ENCODE peak calls at places on chromosomes 4 and X, in nine cellular contexts. A is sigmoid colon, U is prostate gland, G is endodermal cell, O is ascending aorta, N is H9, W is transverse colon, J is breast epithelium, E is HepG2. V is an unnamed sample. For H3K27me3, the result is how much of the 10 kb centered on the place peaks cover.

GRCh38 chr4:27692098-27692679 is 831.5 kb downstream of the STIM2 start:
- DNase-seq in W (no peak), N (peak), O (no peak), U (no peak), A (no peak), J (no peak), E (peak), G (peak), V (peak)

GRCh38 chr4:77104405-77105292 is 28.9 kb upstream of the CCNI start:
- DNase-seq in N (no peak), A (peak), U (peak), J (peak), W (peak), G (no peak), O (peak), E (no peak), V (no peak)

GRCh38 chr4:154622598-154622997 is 10.1 kb upstream of the FGG start:
- DNase-seq in O (no peak), U (peak), J (no peak), G (no peak), A (no peak), E (peak), W (no peak), N (no peak), V (peak)

GRCh38 chrX:8484360-8484759 is 19.7 kb downstream of the VCX3B start:
- DNase-seq in J (no peak), E (no peak), W (no peak), G (no peak), A (no peak), O (no peak), U (no peak), N (no peak), V (no peak)

GRCh38 chrX:7146703-7147430 is 645 bp upstream of the STS start:
- DNase-seq in E (no peak), A (peak), J (no peak), G (no peak), O (no peak), N (peak), U (peak), W (peak), V (peak)

GRCh38 chrX:41906515-41907165 is 16.7 kb downstream of the CASK start:
- DNase-seq in J (no peak), U (no peak), N (no peak), W (no peak), G (no peak), E (no peak), O (no peak), A (no peak), V (no peak)

GRCh38 chrX:22338740-22339139 is 66.0 kb downstream of the CBLL2 start:
- DNase-seq in J (no peak), A (no peak), E (no peak), U (no peak), N (no peak), W (no peak), G (no peak), O (no peak), V (no peak)

GRCh38 chr4:83378426-83378825 is 43.8 kb upstream of the HPSE start:
- DNase-seq in J (no peak), E (no peak), G (no peak), N (no peak), W (no peak), U (no peak), A (no peak), O (no peak), V (peak)

GRCh38 chr4:5206391-5206790 is 155.1 kb downstream of the STK32B start:
- DNase-seq in G (no peak), W (no peak), O (no peak), J (no peak), U (no peak), E (no peak), N (no peak), A (no peak), V (no peak)

GRCh38 chrX:43474321-43474720 is 181.8 kb upstream of the MAOA start:
- DNase-seq in W (no peak), G (peak), J (no peak), A (no peak), E (no peak), U (no peak), O (no peak), N (peak), V (peak)

GRCh38 chrX:1147641-1148515 is 64.6 kb downstream of the CRLF2 start:
- DNase-seq in O (no peak), J (peak), W (no peak), A (peak), E (no peak), U (no peak), G (peak), N (peak), V (no peak)

GRCh38 chr4:73735231-73735630 is 5.1 kb upstream of the CXCL8 start:
- DNase-seq in U (no peak), O (no peak), E (no peak), G (no peak), N (no peak), J (no peak), W (no peak), A (no peak), V (no peak)

GRCh38 chr4:136484996-136485395 is 1047.3 kb downstream of the PCDH18 start:
- DNase-seq in N (no peak), W (no peak), E (no peak), G (no peak), A (no peak), J (no peak), O (no peak), U (no peak), V (no peak)

GRCh38 chr4:86816463-86817107 is 32.6 kb downstream of the SLC10A6 start:
- DNase-seq in G (no peak), U (no peak), N (no peak), A (peak), E (no peak), O (no peak), J (no peak), W (no peak), V (no peak)

GRCh38 chrX:102651242-102651967 is at the start of gene GPRASP1:
- DNase-seq in A (peak), J (peak), W (peak), G (peak), O (no peak), E (no peak), U (peak), N (peak), V (no peak)

GRCh38 chrX:20571611-20572010 is 304.9 kb upstream of the RPS6KA3 start:
- DNase-seq in J (no peak), G (no peak), U (no peak), W (no peak), N (no peak), A (no peak), O (no peak), E (no peak), V (no peak)

GRCh38 chr4:92064574-92064973 is 239.2 kb upstream of the GRID2 start:
- DNase-seq in O (no peak), G (no peak), N (no peak), U (no peak), W (no peak), A (no peak), E (no peak), J (no peak), V (no peak)

GRCh38 chr4:34516524-34516923 is 1727.8 kb downstream of the ARAP2 start:
- DNase-seq in J (no peak), W (no peak), E (no peak), A (no peak), G (no peak), O (no peak), N (no peak), U (no peak), V (no peak)

GRCh38 chr4:88018471-88018870 is 11.0 kb downstream of the PKD2 start:
- DNase-seq in U (no peak), O (no peak), J (no peak), N (no peak), A (peak), W (no peak), E (no peak), G (no peak), V (no peak)

GRCh38 chr4:182306792-182307507 is 63.7 kb downstream of the TENM3 start:
- DNase-seq in A (no peak), U (no peak), N (no peak), J (no peak), E (no peak), W (no peak), O (no peak), G (no peak), V (no peak)

GRCh38 chrX:54484666-54485065 is 11.4 kb downstream of the FGD1 start:
- DNase-seq in W (no peak), O (no peak), J (no peak), G (peak), U (no peak), A (no peak), E (no peak), N (peak), V (no peak)

GRCh38 chrX:129176710-129177109 is 346.6 kb downstream of the SMARCA1 start:
- DNase-seq in N (no peak), U (no peak), W (no peak), E (no peak), O (no peak), J (no peak), G (no peak), A (no peak), V (no peak)

GRCh38 chr4:39054497-39054896 is 7.5 kb upstream of the KLHL5 start:
- DNase-seq in U (no peak), E (no peak), G (no peak), N (no peak), O (no peak), A (no peak), W (no peak), J (no peak), V (no peak)

GRCh38 chrX:105552395-105552794 is 269.9 kb upstream of the NRK start:
- DNase-seq in J (no peak), A (no peak), E (no peak), U (no peak), N (no peak), G (no peak), O (no peak), W (no peak), V (no peak)

GRCh38 chrX:45472968-45473367 is 272.3 kb upstream of the DIPK2B start:
- DNase-seq in W (no peak), O (no peak), J (no peak), N (no peak), E (no peak), A (no peak), U (no peak), G (no peak), V (no peak)

GRCh38 chr4:39025552-39026085 is 6.6 kb downstream of the TMEM156 start:
- DNase-seq in O (no peak), A (no peak), G (no peak), J (no peak), U (no peak), W (no peak), N (no peak), E (peak), V (no peak)

GRCh38 chr4:57132746-57133142 is 22.6 kb upstream of the IGFBP7 start:
- DNase-seq in A (no peak), U (no peak), W (no peak), G (no peak), N (no peak), O (no peak), E (no peak), J (no peak), V (no peak)

GRCh38 chrX:24426340-24426913 is 38.7 kb upstream of the PDK3 start:
- DNase-seq in G (peak), W (no peak), A (no peak), E (peak), N (no peak), J (no peak), O (no peak), U (peak), V (no peak)

GRCh38 chr4:148961526-148961925 is 519.3 kb upstream of the NR3C2 start:
- DNase-seq in N (no peak), G (no peak), A (no peak), J (no peak), W (no peak), E (no peak), O (no peak), U (no peak), V (no peak)

GRCh38 chrX:989959-990510 is 222.4 kb downstream of the CRLF2 start:
- DNase-seq in E (no peak), G (peak), U (no peak), O (peak), N (peak), A (peak), W (peak), J (no peak), V (no peak)

GRCh38 chrX:36867143-36867542 is 141.0 kb upstream of the FAM47C start:
- DNase-seq in O (no peak), U (peak), A (no peak), G (no peak), W (no peak), E (peak), J (no peak), N (no peak), V (no peak)

GRCh38 chr4:147136308-147136707 is 190.6 kb upstream of the TTC29 start:
- DNase-seq in E (no peak), U (no peak), J (no peak), W (no peak), N (no peak), A (no peak), G (no peak), O (no peak), V (no peak)

GRCh38 chrX:42247241-42247640 is 323.9 kb upstream of the CASK start:
- DNase-seq in N (no peak), J (no peak), E (no peak), A (no peak), W (no peak), O (no peak), G (no peak), U (no peak), V (no peak)

GRCh38 chr4:56743550-56743949 is 62.5 kb upstream of the HOPX start:
- DNase-seq in W (peak), E (no peak), J (no peak), U (no peak), N (no peak), O (no peak), G (no peak), A (no peak), V (peak)

GRCh38 chr4:104491826-104492771 is 2.6 kb downstream of the CXXC4 start:
- DNase-seq in N (peak), A (no peak), J (no peak), G (peak), W (peak), U (peak), E (no peak), O (no peak), V (no peak)

GRCh38 chr4:3322059-3322550 is 29.3 kb downstream of the RGS12 start:
- DNase-seq in E (no peak), U (no peak), O (no peak), N (no peak), G (peak), W (no peak), A (no peak), J (peak), V (no peak)

GRCh38 chr4:72215198-72215597 is 183.4 kb downstream of the NPFFR2 start:
- DNase-seq in G (no peak), E (no peak), N (no peak), U (no peak), O (no peak), A (no peak), W (no peak), J (no peak), V (no peak)

DNA sequence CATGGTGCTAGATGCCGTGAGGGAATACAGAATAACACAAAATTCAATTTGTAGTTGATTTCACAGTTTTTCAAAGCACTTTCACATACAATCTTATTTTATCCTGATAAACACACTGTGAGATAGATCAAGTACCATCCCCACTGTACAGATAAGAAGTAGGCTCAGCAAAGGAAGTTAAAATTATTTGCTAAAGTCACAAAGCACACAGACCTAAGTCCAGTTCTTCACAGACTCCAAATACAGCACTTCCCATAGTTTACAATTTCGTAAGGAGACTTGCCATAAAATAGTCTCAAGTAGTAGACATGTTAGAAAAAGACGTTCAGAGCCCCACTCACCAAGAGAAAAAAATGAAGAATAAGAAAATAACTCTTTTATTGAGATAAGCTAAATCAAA is 7.8 kb upstream of the CUL4B start:
- DNase-seq in U (no peak), O (no peak), G (no peak), W (no peak), N (no peak), A (no peak), E (peak), J (no peak), V (no peak)
- H3K27me3 ChIP-seq in U (under half), O (under half), G (under half), W (under half), N (under half), A (under half), E (under half), J (under half), V (under half)

DNA sequence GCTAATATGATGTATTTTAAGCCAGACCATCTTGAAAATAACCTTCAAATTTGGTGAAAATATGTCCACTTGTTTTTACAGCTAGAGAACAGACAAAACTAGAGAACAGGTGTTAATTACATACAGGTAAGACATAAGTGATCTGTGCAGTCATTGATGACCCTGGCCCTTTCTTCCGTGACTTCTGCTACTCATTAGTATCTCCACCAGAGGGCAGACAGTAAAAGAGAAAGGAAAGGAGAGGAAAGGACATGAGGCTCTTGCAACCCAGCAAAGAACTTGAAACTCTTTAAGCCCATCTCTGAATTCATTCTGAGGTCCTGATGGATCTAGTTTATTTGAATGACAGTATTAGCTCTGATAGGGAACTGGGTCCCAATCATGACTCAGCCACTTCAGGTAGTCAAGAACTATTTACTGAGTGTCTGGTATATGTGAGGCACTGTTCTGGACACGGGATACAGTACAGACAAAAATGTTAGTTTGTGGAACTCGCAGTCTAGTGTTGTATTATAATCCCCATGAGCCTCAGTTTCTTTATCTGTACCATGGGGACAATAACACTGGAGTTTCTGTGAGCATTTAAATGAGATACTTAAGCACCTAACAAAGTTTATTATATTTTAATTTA is 121.0 kb upstream of the TEX13D start:
- DNase-seq in W (no peak), E (peak), A (no peak), J (no peak), G (peak), U (no peak), O (no peak), N (no peak), V (peak)
- TF ChIP-seq CTCF in W (peak), E (peak), A (peak), J (no peak), G (peak), U (no peak), O (peak), N (peak), V (peak)

GRCh38 chr4:84497220-84497834 is 1.8 kb downstream of the NKX6-1 start:
- DNase-seq in N (peak), A (no peak), J (no peak), U (no peak), E (no peak), O (no peak), G (no peak), W (no peak), V (no peak)
- H3K27me3 ChIP-seq in N (half or more), A (half or more), J (under half), U (half or more), E (under half), O (under half), G (half or more), W (half or more), V (under half)

GRCh38 chr4:646460-646859 is 21.1 kb downstream of the PDE6B start:
- DNase-seq in O (no peak), U (no peak), J (no peak), W (no peak), N (no peak), G (no peak), E (no peak), A (no peak), V (no peak)
- TF ChIP-seq CTCF in O (no peak), U (no peak), J (no peak), W (no peak), N (no peak), G (no peak), E (no peak), A (no peak), V (no peak)

V was measured in Caco-2.